ENCODE peak calls at places on chromosome 1, in nine cellular contexts. V is AG04449; I is Calu3; Q is fibroblast of the aortic adventitia; G is activated CD8-positive, alpha-beta T cell treated with anti-CD3 and anti-CD28 coated beads for 36 hours; P is breast epithelium; J is BJ; K is right lobe of liver; D is PC-3. H is an unnamed sample.

GRCh38 chr1:91556556-91556955 is 55.9 kb downstream of the CDC7 start:
- DNase-seq in V (no peak), I (no peak), Q (no peak), G (peak), P (no peak), J (no peak), K (no peak), D (no peak), H (no peak)

GRCh38 chr1:159829822-159830455 is 3.3 kb downstream of the SLAMF8 start:
- DNase-seq in V (no peak), I (no peak), Q (peak), G (no peak), P (no peak), J (no peak), K (no peak), D (no peak), H (no peak)

GRCh38 chr1:18539171-18539570 is 58.4 kb downstream of the KLHDC7A start:
- DNase-seq in V (no peak), I (peak), Q (no peak), G (no peak), P (no peak), J (no peak), K (peak), D (no peak), H (no peak)

GRCh38 chr1:205600085-205600484 is 31.7 kb downstream of the ELK4 start:
- DNase-seq in V (no peak), I (no peak), Q (peak), G (peak), P (no peak), J (no peak), K (no peak), D (peak), H (no peak)

GRCh38 chr1:22203335-22203734 is 60.4 kb upstream of the WNT4 start:
- DNase-seq in V (no peak), I (no peak), Q (no peak), G (no peak), P (no peak), J (no peak), K (no peak), D (no peak), H (no peak)

GRCh38 chr1:65164633-65165032 is 16.6 kb downstream of the AK4 start:
- DNase-seq in V (no peak), I (no peak), Q (peak), G (no peak), P (no peak), J (no peak), K (no peak), D (no peak), H (no peak)

GRCh38 chr1:217333939-217334338 is 297.0 kb downstream of the GPATCH2 start:
- DNase-seq in V (no peak), I (peak), Q (peak), G (no peak), P (no peak), J (no peak), K (no peak), D (peak), H (no peak)

GRCh38 chr1:53254011-53254640 is 15.8 kb upstream of the MAGOH start:
- DNase-seq in V (peak), I (no peak), Q (peak), G (no peak), P (no peak), J (no peak), K (no peak), D (no peak), H (no peak)

GRCh38 chr1:102852583-102852982 is 255.7 kb downstream of the COL11A1 start:
- DNase-seq in V (no peak), I (no peak), Q (no peak), G (no peak), P (no peak), J (no peak), K (no peak), D (peak), H (no peak)

GRCh38 chr1:1510912-1511532 is 940 bp upstream of the ATAD3A start:
- DNase-seq in V (no peak), I (peak), Q (peak), G (peak), P (no peak), J (no peak), K (no peak), D (peak), H (no peak)

GRCh38 chr1:219988818-219989217 is 57.5 kb downstream of the EPRS1 start:
- DNase-seq in V (no peak), I (no peak), Q (no peak), G (no peak), P (no peak), J (no peak), K (no peak), D (no peak), H (no peak)

GRCh38 chr1:163922743-163923186 is 601.0 kb downstream of the NUF2 start:
- DNase-seq in V (no peak), I (no peak), Q (peak), G (no peak), P (no peak), J (no peak), K (no peak), D (no peak), H (no peak)

GRCh38 chr1:183892351-183892793 is 87.5 kb downstream of the RGL1 start:
- DNase-seq in V (no peak), I (no peak), Q (no peak), G (no peak), P (no peak), J (no peak), K (no peak), D (peak), H (no peak)

GRCh38 chr1:93352376-93352775 is 6.7 kb downstream of the DR1 start:
- DNase-seq in V (no peak), I (no peak), Q (no peak), G (no peak), P (no peak), J (no peak), K (no peak), D (no peak), H (no peak)

GRCh38 chr1:196897158-196897828 is 9.4 kb downstream of the CFHR4 start:
- DNase-seq in V (no peak), I (no peak), Q (no peak), G (no peak), P (no peak), J (no peak), K (no peak), D (no peak), H (no peak)

GRCh38 chr1:230127105-230128054 is 60.3 kb downstream of the GALNT2 start:
- DNase-seq in V (no peak), I (no peak), Q (no peak), G (peak), P (no peak), J (no peak), K (no peak), D (no peak), H (no peak)

GRCh38 chr1:172957491-172957890 is 93.2 kb downstream of the TNFSF18 start:
- DNase-seq in V (no peak), I (no peak), Q (no peak), G (no peak), P (no peak), J (no peak), K (no peak), D (no peak), H (no peak)

GRCh38 chr1:27966402-27967105 is 6.8 kb downstream of the XKR8 start:
- DNase-seq in V (no peak), I (peak), Q (no peak), G (no peak), P (no peak), J (no peak), K (no peak), D (peak), H (no peak)

DNA sequence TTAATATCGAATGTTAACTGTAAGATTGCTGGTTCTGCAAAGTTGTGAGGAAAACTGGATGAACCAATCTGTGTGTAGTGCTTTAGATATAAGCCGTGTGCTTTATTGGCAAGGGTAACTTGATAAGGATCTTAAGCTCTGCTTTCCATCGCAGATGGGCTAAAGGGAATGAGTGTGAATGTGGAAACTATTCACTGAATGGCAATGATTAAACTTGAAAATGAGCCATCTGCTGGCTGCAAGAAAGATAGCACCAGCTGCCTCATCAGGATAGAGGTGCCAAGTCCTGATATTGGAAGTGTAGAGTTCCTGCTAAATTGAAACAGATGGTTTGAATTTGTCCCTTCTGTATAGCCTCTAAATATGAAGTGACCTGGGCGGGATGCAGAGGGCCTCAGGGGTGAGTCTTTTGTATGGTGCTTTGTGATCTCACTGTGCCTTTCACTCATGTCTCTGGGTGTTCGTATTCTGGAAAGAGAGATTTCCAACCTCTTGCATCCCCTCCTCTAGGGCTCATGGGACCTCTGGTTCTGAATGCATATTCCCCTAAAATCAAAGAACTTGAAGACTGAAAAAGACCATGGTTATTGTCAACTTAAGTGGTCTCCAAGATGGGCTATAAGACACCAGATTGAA is 9.2 kb downstream of the FCRL3 start:
- DNase-seq in V (peak), I (peak), Q (peak), G (no peak), P (no peak), J (no peak), K (no peak), D (peak), H (no peak)
- TF ChIP-seq CTCF in V (peak), I (peak), Q (peak), G (peak), P (no peak), J (peak), K (peak), D (peak), H (peak)

DNA sequence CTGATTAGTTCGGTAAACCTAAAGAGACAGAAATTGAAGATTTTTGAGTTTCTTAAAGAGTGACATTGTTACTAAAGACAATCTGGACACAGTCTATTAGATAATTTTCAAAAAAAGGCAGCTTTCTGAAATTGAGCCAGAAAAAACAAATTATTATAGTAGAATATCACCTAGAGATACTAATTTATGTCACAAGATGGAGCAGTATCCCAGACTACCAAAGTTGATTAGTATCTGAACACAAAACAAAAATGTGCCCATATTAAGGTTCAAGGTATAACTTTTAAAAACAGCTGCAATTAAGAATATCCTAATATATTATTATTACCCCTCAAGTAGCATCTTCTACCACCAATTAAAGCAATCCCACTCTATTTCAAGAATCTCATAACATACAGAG is 40.5 kb upstream of the SYT2 start:
- DNase-seq in V (no peak), I (no peak), Q (no peak), G (no peak), P (no peak), J (no peak), K (no peak), D (peak), H (no peak)
- TF ChIP-seq CTCF in V (no peak), I (no peak), Q (no peak), G (peak), P (no peak), J (no peak), K (peak), D (peak), H (peak)

GRCh38 chr1:57422271-57423134 is 1.4 kb downstream of the DAB1 start:
- DNase-seq in V (no peak), I (no peak), Q (peak), G (no peak), P (no peak), J (no peak), K (no peak), D (no peak), H (no peak)
- TF ChIP-seq CTCF in V (no peak), I (no peak), Q (no peak), G (no peak), P (no peak), J (peak), K (no peak), D (no peak), H (peak)

GRCh38 chr1:198788561-198789064 is 149.8 kb downstream of the PTPRC start:
- DNase-seq in V (no peak), I (no peak), Q (no peak), G (peak), P (no peak), J (no peak), K (no peak), D (peak), H (no peak)
- TF ChIP-seq CTCF in V (no peak), I (no peak), Q (no peak), G (no peak), P (no peak), J (peak), K (peak), D (peak), H (peak)

GRCh38 chr1:46804926-46805325 is 6.1 kb downstream of the CYP4B1 start:
- DNase-seq in V (no peak), I (no peak), Q (no peak), G (no peak), P (no peak), J (no peak), K (no peak), D (no peak), H (no peak)

GRCh38 chr1:46809071-46809470 is 10.2 kb downstream of the CYP4B1 start:
- DNase-seq in V (no peak), I (no peak), Q (no peak), G (no peak), P (no peak), J (no peak), K (no peak), D (no peak), H (no peak)

GRCh38 chr1:46806196-46807020 is 7.6 kb downstream of the CYP4B1 start:
- DNase-seq in V (no peak), I (peak), Q (peak), G (no peak), P (no peak), J (no peak), K (no peak), D (no peak), H (no peak)

GRCh38 chr1:46805755-46806154 is 6.9 kb downstream of the CYP4B1 start:
- DNase-seq in V (no peak), I (no peak), Q (no peak), G (no peak), P (no peak), J (no peak), K (no peak), D (no peak), H (no peak)

GRCh38 chr1:46807046-46807972 is 8.5 kb downstream of the CYP4B1 start:
- DNase-seq in V (no peak), I (no peak), Q (no peak), G (no peak), P (no peak), J (no peak), K (no peak), D (no peak), H (no peak)
- TF ChIP-seq CTCF in V (no peak), I (no peak), Q (no peak), G (no peak), P (no peak), J (no peak), K (no peak), D (no peak), H (no peak)

DNA sequence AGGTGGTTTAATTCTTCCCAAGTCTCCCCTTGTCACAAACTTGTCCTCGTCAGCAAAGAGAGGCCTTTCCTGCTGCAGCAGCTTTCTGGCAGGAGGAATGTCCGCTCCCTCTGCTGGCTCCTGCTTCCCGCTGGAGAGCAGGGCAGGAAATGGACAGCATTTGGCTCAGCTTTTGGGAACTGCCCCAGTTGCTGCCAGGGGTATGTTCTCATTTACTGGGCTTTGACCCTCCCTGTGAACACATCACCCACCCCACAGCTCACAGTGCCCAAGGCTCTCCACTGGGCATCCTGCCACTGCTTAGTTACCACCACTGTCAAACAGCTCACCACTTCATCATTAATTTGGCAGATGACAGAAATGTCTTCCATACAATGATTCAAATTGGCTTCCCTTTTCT is 75.4 kb downstream of the MRPL37 start:
- DNase-seq in V (no peak), I (no peak), Q (peak), G (no peak), P (no peak), J (no peak), K (peak), D (peak), H (no peak)
- TF ChIP-seq CTCF in V (peak), I (no peak), Q (peak), G (no peak), P (no peak), J (peak), K (peak), D (peak), H (peak)

DNA sequence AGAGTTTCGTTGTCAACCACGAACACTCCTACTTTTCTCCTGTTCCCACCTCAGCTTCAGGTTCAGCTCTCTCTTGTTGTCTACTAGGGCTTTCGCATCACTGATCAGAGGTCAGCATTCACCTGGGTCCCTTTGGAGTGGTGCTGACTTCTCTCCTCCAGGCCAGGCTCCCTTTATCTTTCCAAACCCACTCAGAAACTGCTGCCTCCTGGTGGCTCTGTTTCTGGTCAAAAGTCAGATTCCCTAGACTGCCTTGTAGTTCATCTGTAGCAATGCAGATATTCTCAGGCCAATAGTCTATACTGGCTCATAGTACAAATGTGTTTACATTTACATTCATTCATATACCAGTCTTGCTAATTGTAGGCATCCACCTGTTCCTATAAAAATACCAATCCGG is 6.4 kb upstream of the ERI3 start:
- DNase-seq in V (no peak), I (peak), Q (no peak), G (no peak), P (no peak), J (no peak), K (no peak), D (peak), H (no peak)
- TF ChIP-seq CTCF in V (peak), I (no peak), Q (peak), G (no peak), P (no peak), J (peak), K (no peak), D (peak), H (peak)

GRCh38 chr1:240914506-240914905 is 302.6 kb upstream of the GREM2 start:
- DNase-seq in V (no peak), I (no peak), Q (no peak), G (no peak), P (no peak), J (no peak), K (no peak), D (no peak), H (no peak)
- TF ChIP-seq CTCF in V (no peak), I (no peak), Q (no peak), G (no peak), P (no peak), J (no peak), K (no peak), D (no peak), H (no peak)

GRCh38 chr1:2921970-2922686 is 99.1 kb upstream of the ACTRT2 start:
- DNase-seq in V (no peak), I (peak), Q (no peak), G (peak), P (no peak), J (no peak), K (no peak), D (peak), H (no peak)
- TF ChIP-seq CTCF in V (no peak), I (peak), Q (no peak), G (peak), P (peak), J (peak), K (peak), D (peak), H (peak)

GRCh38 chr1:180781718-180782117 is 131.0 kb upstream of the KIAA1614 start:
- DNase-seq in V (no peak), I (no peak), Q (no peak), G (no peak), P (no peak), J (no peak), K (no peak), D (no peak), H (no peak)

GRCh38 chr1:180777072-180777689 is 135.5 kb upstream of the KIAA1614 start:
- DNase-seq in V (no peak), I (no peak), Q (no peak), G (no peak), P (no peak), J (no peak), K (no peak), D (no peak), H (no peak)

GRCh38 chr1:180779584-180779983 is 133.1 kb upstream of the KIAA1614 start:
- DNase-seq in V (no peak), I (no peak), Q (no peak), G (no peak), P (no peak), J (no peak), K (no peak), D (no peak), H (no peak)

GRCh38 chr1:180775801-180776200 is 136.9 kb upstream of the KIAA1614 start:
- DNase-seq in V (no peak), I (no peak), Q (no peak), G (no peak), P (no peak), J (no peak), K (no peak), D (no peak), H (no peak)

DNA sequence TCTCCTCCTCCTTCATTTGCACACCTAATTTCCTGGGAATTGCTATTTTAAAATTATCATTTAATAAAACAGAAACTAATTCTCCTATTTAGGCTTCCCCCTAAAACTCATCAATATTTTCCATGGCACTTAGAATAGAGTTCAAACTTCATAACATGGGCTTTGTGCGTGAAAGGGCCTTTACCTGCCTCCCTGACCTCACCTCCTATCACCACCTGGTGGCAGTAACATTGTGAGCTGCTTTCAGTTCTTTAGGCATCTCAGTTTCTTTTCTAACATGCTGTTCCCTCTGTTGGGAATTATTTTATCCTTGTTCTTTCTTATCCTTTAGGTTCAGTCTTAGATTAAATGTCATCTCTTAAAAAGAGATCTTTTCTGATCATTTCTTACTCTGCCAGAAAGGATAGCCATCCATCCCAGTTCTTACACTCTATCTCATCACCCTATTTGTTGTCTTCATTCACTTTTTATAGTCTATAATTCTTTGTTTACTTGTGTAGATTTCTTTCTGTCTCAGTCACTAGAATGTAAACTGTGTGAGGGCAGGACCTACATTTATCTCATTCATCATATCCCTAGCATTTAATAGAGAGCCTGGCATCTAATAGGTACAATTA is 133.8 kb upstream of the KIAA1614 start:
- DNase-seq in V (no peak), I (peak), Q (no peak), G (peak), P (no peak), J (no peak), K (peak), D (peak), H (no peak)
- TF ChIP-seq CTCF in V (no peak), I (peak), Q (peak), G (peak), P (no peak), J (peak), K (peak), D (peak), H (peak)

H was measured in chondrocyte.